ENCODE peak calls at places on chromosomes 5 and 9, in four cellular contexts. D is neural progenitor cell, Q is endothelial cell, A is psoas muscle. U is an unnamed sample.

GRCh38 chr9:131097259-131097947 is 1.1 kb downstream of the AIF1L start:
- DNase-seq in D (no peak), Q (no peak), A (no peak), U (no peak)

GRCh38 chr5:18465833-18466681 is 831.8 kb downstream of the TAF11L14 start:
- DNase-seq in D (peak), Q (peak), A (no peak), U (no peak)

GRCh38 chr5:171162165-171162564 is 146.9 kb upstream of the TLX3 start:
- DNase-seq in D (peak), Q (no peak), A (no peak), U (no peak)

GRCh38 chr5:91495699-91496098 is 112.6 kb upstream of the ARRDC3 start:
- DNase-seq in D (peak), Q (no peak), A (no peak), U (no peak)

GRCh38 chr9:4238522-4238921 is 61.3 kb downstream of the GLIS3 start:
- DNase-seq in D (no peak), Q (no peak), A (no peak), U (no peak)

GRCh38 chr9:76443887-76444286 is 15.1 kb upstream of the GCNT1 start:
- DNase-seq in D (no peak), Q (no peak), A (no peak), U (no peak)

GRCh38 chr9:86767373-86767772 is 179.9 kb downstream of the GAS1 start:
- DNase-seq in D (no peak), Q (no peak), A (no peak), U (no peak)

GRCh38 chr5:93145767-93146166 is 435.3 kb downstream of the NR2F1-AS1 start:
- DNase-seq in D (no peak), Q (no peak), A (no peak), U (no peak)

GRCh38 chr9:134641989-134642384 is 384 bp downstream of the COL5A1 start:
- DNase-seq in D (peak), Q (no peak), A (no peak), U (no peak)

GRCh38 chr9:95313010-95313498 is 4.5 kb downstream of the FANCC start:
- DNase-seq in D (peak), Q (peak), A (peak), U (peak)

GRCh38 chr9:113567361-113568080 is 104.0 kb downstream of the RGS3 start:
- DNase-seq in D (no peak), Q (no peak), A (no peak), U (no peak)

GRCh38 chr9:135760465-135760864 is 58.5 kb downstream of the KCNT1 start:
- DNase-seq in D (no peak), Q (no peak), A (no peak), U (no peak)

GRCh38 chr5:59798862-59799667 is 94.5 kb downstream of the PDE4D start:
- DNase-seq in D (no peak), Q (no peak), A (no peak), U (no peak)

GRCh38 chr5:65769539-65769938 is 47.5 kb downstream of the NLN start:
- DNase-seq in D (no peak), Q (no peak), A (no peak), U (no peak)

GRCh38 chr9:114516913-114517312 is 11.6 kb upstream of the WHRN start:
- DNase-seq in D (no peak), Q (no peak), A (no peak), U (no peak)

GRCh38 chr5:142492781-142493281 is 168.0 kb upstream of the SPRY4 start:
- DNase-seq in D (no peak), Q (no peak), A (no peak), U (no peak)

GRCh38 chr9:125990793-125991220 is 243.6 kb downstream of the PBX3 start:
- DNase-seq in D (no peak), Q (no peak), A (no peak), U (peak)

GRCh38 chr5:115626444-115626823 is 598 bp upstream of the TMED7 start:
- DNase-seq in D (no peak), Q (no peak), A (no peak), U (no peak)

GRCh38 chr9:115551396-115551795 is 433.4 kb upstream of the TNC start:
- DNase-seq in D (no peak), Q (no peak), A (no peak), U (no peak)

DNA sequence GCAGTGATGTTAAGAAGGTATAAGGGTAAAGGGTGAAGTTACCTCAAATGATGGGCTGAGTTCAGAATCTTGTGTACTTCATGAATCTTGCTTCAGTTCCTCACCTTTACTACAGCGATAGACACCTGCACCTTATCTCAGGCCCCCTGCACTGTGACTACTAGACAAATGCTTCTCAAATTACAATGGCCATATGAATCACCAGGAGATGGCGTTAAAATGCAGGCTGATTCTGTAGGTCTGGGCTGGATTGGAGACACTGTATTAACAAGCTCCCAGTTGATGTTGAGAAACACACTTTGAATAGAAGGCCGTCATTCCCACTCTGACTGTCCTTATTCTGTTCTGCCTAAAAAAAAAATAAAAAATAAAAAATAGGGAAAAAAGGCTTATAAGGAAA is 29.8 kb downstream of the TARS1 start:
- DNase-seq in D (peak), Q (no peak), A (no peak), U (no peak)
- TF ChIP-seq CTCF in D (peak), Q (no peak), A (peak), U (peak)

GRCh38 chr5:102295534-102296228 is 403 bp downstream of the SLCO4C1 start:
- DNase-seq in D (no peak), Q (peak), A (no peak), U (no peak)
- TF ChIP-seq CTCF in D (no peak), Q (no peak), A (no peak), U (no peak)

GRCh38 chr5:32522429-32523143 is 62.8 kb upstream of the SUB1 start:
- DNase-seq in D (no peak), Q (no peak), A (peak), U (no peak)
- TF ChIP-seq CTCF in D (no peak), Q (no peak), A (no peak), U (no peak)

GRCh38 chr5:102545175-102545574 is 46.4 kb upstream of the SLCO6A1 start:
- DNase-seq in D (peak), Q (peak), A (no peak), U (no peak)
- TF ChIP-seq CTCF in D (peak), Q (peak), A (no peak), U (peak)

GRCh38 chr5:43631182-43631910 is 28.4 kb downstream of the NNT start:
- DNase-seq in D (peak), Q (peak), A (peak), U (no peak)
- TF ChIP-seq CTCF in D (peak), Q (peak), A (peak), U (peak)

GRCh38 chr5:989961-990530 is 18.6 kb upstream of the NKD2 start:
- DNase-seq in D (peak), Q (peak), A (peak), U (no peak)
- TF ChIP-seq CTCF in D (peak), Q (no peak), A (peak), U (no peak)

DNA sequence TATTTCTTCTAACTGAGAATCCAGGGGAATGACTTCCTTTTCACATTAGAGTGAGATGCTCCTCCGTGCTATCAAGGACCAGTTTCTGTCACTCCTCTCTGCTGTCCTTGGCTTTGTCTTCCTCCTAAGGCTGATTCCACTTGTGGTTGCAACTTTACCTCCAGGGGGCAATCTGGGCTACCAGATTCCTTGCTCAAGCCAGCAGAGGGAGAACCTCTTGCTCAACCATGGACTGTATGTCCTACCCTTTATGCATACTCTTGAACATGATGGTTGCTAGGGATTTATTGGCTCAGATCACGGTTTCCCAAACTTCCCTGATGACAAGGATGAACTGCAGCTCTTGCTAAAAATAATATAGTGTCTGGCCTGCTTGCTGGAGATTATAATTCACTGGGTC is 24.0 kb downstream of the NNT start:
- DNase-seq in D (peak), Q (peak), A (peak), U (no peak)
- TF ChIP-seq CTCF in D (peak), Q (peak), A (peak), U (peak)

U was measured in type B pancreatic cell.